ENCODE peak calls at places on chromosomes 3 and 15, in four cellular contexts. One of them, this sample, is unnamed.

GRCh38 chr3:161879470-161879869 is 382.9 kb downstream of the OTOL1 start:
- DNase-seq in prostate gland: no peak
- DNase-seq in hepatocyte: no peak
- DNase-seq in psoas muscle: no peak
- DNase-seq in this sample: no peak

GRCh38 chr3:55884066-55884465 is 397.0 kb upstream of the WNT5A start:
- DNase-seq in prostate gland: no peak
- DNase-seq in hepatocyte: no peak
- DNase-seq in psoas muscle: no peak
- DNase-seq in this sample: no peak

GRCh38 chr3:12343091-12343494 is 54.2 kb downstream of the PPARG start:
- DNase-seq in prostate gland: no peak
- DNase-seq in hepatocyte: no peak
- DNase-seq in psoas muscle: no peak
- DNase-seq in this sample: no peak

GRCh38 chr3:63067999-63068645 is 192.9 kb upstream of the CADPS start:
- DNase-seq in prostate gland: no peak
- DNase-seq in hepatocyte: peak
- DNase-seq in psoas muscle: no peak
- DNase-seq in this sample: peak

GRCh38 chr3:69871256-69871655 is 128.3 kb upstream of the SAMMSON start:
- DNase-seq in prostate gland: peak
- DNase-seq in hepatocyte: no peak
- DNase-seq in psoas muscle: no peak
- DNase-seq in this sample: no peak

GRCh38 chr15:98266295-98266694 is 305.8 kb downstream of the ARRDC4 start:
- DNase-seq in prostate gland: no peak
- DNase-seq in hepatocyte: no peak
- DNase-seq in psoas muscle: no peak
- DNase-seq in this sample: no peak

GRCh38 chr15:56467626-56468025 is 2.7 kb upstream of the MNS1 start:
- DNase-seq in prostate gland: no peak
- DNase-seq in hepatocyte: no peak
- DNase-seq in psoas muscle: no peak
- DNase-seq in this sample: no peak

GRCh38 chr3:112744068-112744467 is 102.6 kb downstream of the CD200R1L start:
- DNase-seq in prostate gland: no peak
- DNase-seq in hepatocyte: no peak
- DNase-seq in psoas muscle: no peak
- DNase-seq in this sample: no peak

GRCh38 chr3:50238549-50239026 is 2.6 kb downstream of the GNAI2 start:
- DNase-seq in prostate gland: peak
- DNase-seq in hepatocyte: peak
- DNase-seq in psoas muscle: peak
- DNase-seq in this sample: peak

GRCh38 chr3:17431004-17431403 is 311.4 kb downstream of the TBC1D5 start:
- DNase-seq in prostate gland: no peak
- DNase-seq in hepatocyte: peak
- DNase-seq in psoas muscle: no peak
- DNase-seq in this sample: no peak

GRCh38 chr3:182327196-182327681 is 466.1 kb upstream of the ATP11B start:
- DNase-seq in prostate gland: no peak
- DNase-seq in hepatocyte: no peak
- DNase-seq in psoas muscle: no peak
- DNase-seq in this sample: no peak

GRCh38 chr3:64399205-64399800 is 174.0 kb upstream of the PRICKLE2 start:
- DNase-seq in prostate gland: peak
- DNase-seq in hepatocyte: peak
- DNase-seq in psoas muscle: no peak
- DNase-seq in this sample: peak

GRCh38 chr15:71151061-71151460 is 35.8 kb downstream of the THSD4 start:
- DNase-seq in prostate gland: no peak
- DNase-seq in hepatocyte: no peak
- DNase-seq in psoas muscle: no peak
- DNase-seq in this sample: no peak

GRCh38 chr15:80418892-80419537 is 14.8 kb downstream of the ARNT2 start:
- DNase-seq in prostate gland: no peak
- DNase-seq in hepatocyte: peak
- DNase-seq in psoas muscle: no peak
- DNase-seq in this sample: peak

DNA sequence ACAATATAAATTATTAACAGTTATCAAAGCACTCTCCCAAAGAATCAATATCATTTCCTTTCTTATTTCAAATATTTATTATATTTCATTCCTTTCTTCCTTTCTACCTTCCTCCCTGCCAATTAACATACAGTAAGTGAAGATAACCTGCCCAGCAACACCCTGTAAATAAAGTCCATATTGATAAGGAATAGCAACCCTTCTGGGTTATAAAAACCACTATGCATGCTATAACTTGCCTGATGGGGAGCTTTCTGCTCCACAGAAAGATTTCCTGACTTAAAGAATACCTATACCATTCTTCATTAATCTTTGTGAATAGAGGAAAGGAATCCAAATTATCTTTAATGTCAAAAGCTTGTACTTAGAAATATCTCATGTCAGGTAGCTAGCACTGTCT is 166.5 kb downstream of the ISL2 start:
- DNase-seq in prostate gland: no peak
- DNase-seq in hepatocyte: no peak
- DNase-seq in psoas muscle: no peak
- DNase-seq in this sample: no peak
- TF ChIP-seq CTCF in prostate gland: no peak
- TF ChIP-seq CTCF in hepatocyte: no peak
- TF ChIP-seq CTCF in psoas muscle: no peak
- TF ChIP-seq CTCF in this sample: no peak

DNA sequence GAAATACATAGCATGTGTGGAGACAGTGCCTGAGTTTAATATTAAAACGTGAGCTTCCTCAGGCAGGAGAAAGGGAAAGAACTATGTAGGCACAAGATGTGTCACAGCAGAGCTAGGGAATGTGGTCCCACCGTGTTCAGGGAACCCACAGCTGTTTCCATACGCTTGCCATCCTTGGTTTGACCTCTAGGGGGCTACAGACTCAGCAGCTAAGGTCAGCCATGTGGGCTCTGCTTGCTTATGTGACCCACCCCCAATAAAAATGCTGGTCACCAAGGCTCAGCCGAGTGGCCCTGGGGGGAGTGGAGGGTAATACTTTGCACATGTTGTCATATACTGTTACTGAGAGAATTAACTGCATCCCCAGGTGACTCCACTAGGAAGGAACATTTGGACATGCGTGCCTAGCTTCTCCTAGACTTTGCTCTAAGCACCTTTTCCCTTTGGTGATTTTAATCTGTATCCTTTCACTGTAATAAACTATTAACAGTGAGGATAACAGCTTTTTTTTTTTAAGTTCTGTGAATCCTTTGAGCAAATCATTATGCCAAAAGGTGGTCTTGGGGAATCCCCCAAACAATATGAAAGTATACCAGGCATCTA is 3.3 kb downstream of the TUBGCP5 start:
- DNase-seq in prostate gland: no peak
- DNase-seq in hepatocyte: peak
- DNase-seq in psoas muscle: no peak
- DNase-seq in this sample: peak
- TF ChIP-seq CTCF in prostate gland: no peak
- TF ChIP-seq CTCF in hepatocyte: peak
- TF ChIP-seq CTCF in psoas muscle: peak
- TF ChIP-seq CTCF in this sample: peak

GRCh38 chr3:46935168-46935858 is 41.2 kb downstream of the CCDC12 start:
- DNase-seq in prostate gland: peak
- DNase-seq in hepatocyte: peak
- DNase-seq in psoas muscle: peak
- DNase-seq in this sample: peak
- TF ChIP-seq CTCF in prostate gland: no peak
- TF ChIP-seq CTCF in hepatocyte: peak
- TF ChIP-seq CTCF in psoas muscle: peak
- TF ChIP-seq CTCF in this sample: peak

DNA sequence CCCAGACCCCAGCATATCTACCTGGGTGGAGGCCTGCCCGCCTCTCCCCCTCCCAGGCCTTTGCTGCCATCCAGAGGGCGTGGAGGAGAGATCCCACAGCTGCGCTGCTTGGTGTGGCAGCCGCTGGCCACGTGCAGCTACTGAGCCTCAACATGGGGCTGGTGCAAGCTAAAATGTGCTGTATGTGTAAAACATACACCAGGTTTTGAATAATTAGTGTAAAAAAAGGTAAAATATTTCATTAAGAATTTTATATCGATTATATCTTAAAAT is 95.8 kb downstream of the SEC22A start:
- DNase-seq in prostate gland: no peak
- DNase-seq in hepatocyte: no peak
- DNase-seq in psoas muscle: no peak
- DNase-seq in this sample: no peak
- TF ChIP-seq CTCF in prostate gland: no peak
- TF ChIP-seq CTCF in hepatocyte: no peak
- TF ChIP-seq CTCF in psoas muscle: no peak
- TF ChIP-seq CTCF in this sample: no peak